ENCODE peak calls at places on chromosomes 11 and 22, in four cellular contexts. One of them, this sample, is unnamed.

GRCh38 chr11:36684840-36685800 is 87.1 kb upstream of the RAG2 start:
- DNase-seq in brain microvascular endothelial cell: no peak
- DNase-seq in upper lobe of left lung: no peak
- DNase-seq in Peyer's patch: no peak
- DNase-seq in this sample: no peak

GRCh38 chr22:26461188-26461810 is 22.3 kb downstream of the HPS4 start:
- DNase-seq in brain microvascular endothelial cell: peak
- DNase-seq in upper lobe of left lung: no peak
- DNase-seq in Peyer's patch: peak
- DNase-seq in this sample: peak

GRCh38 chr11:12239396-12240298 is 129.3 kb downstream of the MICAL2 start:
- DNase-seq in brain microvascular endothelial cell: no peak
- DNase-seq in upper lobe of left lung: no peak
- DNase-seq in Peyer's patch: no peak
- DNase-seq in this sample: no peak

GRCh38 chr11:120925944-120926343 is 98.0 kb upstream of the TBCEL start:
- DNase-seq in brain microvascular endothelial cell: no peak
- DNase-seq in upper lobe of left lung: no peak
- DNase-seq in Peyer's patch: no peak
- DNase-seq in this sample: no peak

GRCh38 chr11:127345819-127346459 is 345.4 kb upstream of the KIRREL3 start:
- DNase-seq in brain microvascular endothelial cell: peak
- DNase-seq in upper lobe of left lung: no peak
- DNase-seq in Peyer's patch: no peak
- DNase-seq in this sample: peak

GRCh38 chr11:19938051-19938856 is 222.0 kb downstream of the DBX1 start:
- DNase-seq in brain microvascular endothelial cell: peak
- DNase-seq in upper lobe of left lung: no peak
- DNase-seq in Peyer's patch: no peak
- DNase-seq in this sample: peak

GRCh38 chr22:42688241-42688913 is 32.3 kb downstream of the A4GALT start:
- DNase-seq in brain microvascular endothelial cell: peak
- DNase-seq in upper lobe of left lung: peak
- DNase-seq in Peyer's patch: peak
- DNase-seq in this sample: peak

GRCh38 chr11:12539570-12539969 is 134.7 kb upstream of the TEAD1 start:
- DNase-seq in brain microvascular endothelial cell: peak
- DNase-seq in upper lobe of left lung: no peak
- DNase-seq in Peyer's patch: no peak
- DNase-seq in this sample: no peak

GRCh38 chr11:67504023-67504949 is 877 bp downstream of the PITPNM1 start:
- DNase-seq in brain microvascular endothelial cell: peak
- DNase-seq in upper lobe of left lung: peak
- DNase-seq in Peyer's patch: no peak
- DNase-seq in this sample: no peak

GRCh38 chr11:117767071-117767470 is 29.9 kb downstream of the DSCAML1 start:
- DNase-seq in brain microvascular endothelial cell: no peak
- DNase-seq in upper lobe of left lung: no peak
- DNase-seq in Peyer's patch: no peak
- DNase-seq in this sample: no peak
- H3K27ac ChIP-seq in brain microvascular endothelial cell: no peak
- H3K27ac ChIP-seq in upper lobe of left lung: no peak
- H3K27ac ChIP-seq in Peyer's patch: no peak
- H3K27ac ChIP-seq in this sample: no peak

DNA sequence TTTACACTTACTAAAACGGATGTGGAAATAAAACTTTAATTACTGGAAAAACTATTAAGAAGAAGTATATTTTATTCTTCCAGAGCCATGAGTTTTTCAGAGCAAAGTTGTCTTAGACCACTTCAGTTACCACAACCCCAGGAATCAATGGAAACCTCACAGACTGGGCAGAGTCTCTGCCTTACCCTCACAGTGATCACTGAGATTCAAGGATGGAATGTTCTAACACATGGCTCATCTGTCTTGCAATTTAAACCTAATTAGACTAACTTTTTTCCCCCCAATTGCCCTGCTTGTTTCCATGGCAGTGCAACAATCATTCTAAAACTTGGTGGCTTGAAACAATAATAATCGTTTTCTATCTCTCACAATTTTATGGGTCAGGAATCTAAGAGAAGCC is 121.0 kb upstream of the SLC5A12 start:
- DNase-seq in brain microvascular endothelial cell: no peak
- DNase-seq in upper lobe of left lung: no peak
- DNase-seq in Peyer's patch: no peak
- DNase-seq in this sample: no peak
- H3K27ac ChIP-seq in brain microvascular endothelial cell: no peak
- H3K27ac ChIP-seq in upper lobe of left lung: peak
- H3K27ac ChIP-seq in Peyer's patch: no peak
- H3K27ac ChIP-seq in this sample: no peak

GRCh38 chr11:75851203-75851602 is 36.2 kb downstream of the UVRAG start:
- DNase-seq in brain microvascular endothelial cell: peak
- DNase-seq in upper lobe of left lung: no peak
- DNase-seq in Peyer's patch: no peak
- DNase-seq in this sample: no peak
- H3K27ac ChIP-seq in brain microvascular endothelial cell: no peak
- H3K27ac ChIP-seq in upper lobe of left lung: peak
- H3K27ac ChIP-seq in Peyer's patch: no peak
- H3K27ac ChIP-seq in this sample: no peak

GRCh38 chr11:111718436-111719325 is 47.5 kb downstream of the PPP2R1B start:
- DNase-seq in brain microvascular endothelial cell: peak
- DNase-seq in upper lobe of left lung: no peak
- DNase-seq in Peyer's patch: no peak
- DNase-seq in this sample: no peak

GRCh38 chr11:111714522-111714921 is 51.7 kb downstream of the PPP2R1B start:
- DNase-seq in brain microvascular endothelial cell: no peak
- DNase-seq in upper lobe of left lung: no peak
- DNase-seq in Peyer's patch: no peak
- DNase-seq in this sample: no peak

GRCh38 chr11:111719379-111719778 is 46.8 kb downstream of the PPP2R1B start:
- DNase-seq in brain microvascular endothelial cell: no peak
- DNase-seq in upper lobe of left lung: no peak
- DNase-seq in Peyer's patch: no peak
- DNase-seq in this sample: no peak

GRCh38 chr11:111720801-111721494 is 45.2 kb downstream of the PPP2R1B start:
- DNase-seq in brain microvascular endothelial cell: no peak
- DNase-seq in upper lobe of left lung: peak
- DNase-seq in Peyer's patch: no peak
- DNase-seq in this sample: no peak

GRCh38 chr11:111715142-111715816 is 50.9 kb downstream of the PPP2R1B start:
- DNase-seq in brain microvascular endothelial cell: no peak
- DNase-seq in upper lobe of left lung: no peak
- DNase-seq in Peyer's patch: no peak
- DNase-seq in this sample: no peak
- H3K27ac ChIP-seq in brain microvascular endothelial cell: no peak
- H3K27ac ChIP-seq in upper lobe of left lung: no peak
- H3K27ac ChIP-seq in Peyer's patch: no peak
- H3K27ac ChIP-seq in this sample: no peak

GRCh38 chr11:44595964-44596381 is 30.5 kb downstream of the CD82 start:
- DNase-seq in brain microvascular endothelial cell: no peak
- DNase-seq in upper lobe of left lung: no peak
- DNase-seq in Peyer's patch: peak
- DNase-seq in this sample: no peak

GRCh38 chr11:44593194-44593593 is 27.7 kb downstream of the CD82 start:
- DNase-seq in brain microvascular endothelial cell: no peak
- DNase-seq in upper lobe of left lung: no peak
- DNase-seq in Peyer's patch: no peak
- DNase-seq in this sample: no peak

GRCh38 chr11:44597358-44598009 is 32.0 kb downstream of the CD82 start:
- DNase-seq in brain microvascular endothelial cell: no peak
- DNase-seq in upper lobe of left lung: no peak
- DNase-seq in Peyer's patch: no peak
- DNase-seq in this sample: no peak

GRCh38 chr11:44596541-44597276 is 31.2 kb downstream of the CD82 start:
- DNase-seq in brain microvascular endothelial cell: no peak
- DNase-seq in upper lobe of left lung: no peak
- DNase-seq in Peyer's patch: peak
- DNase-seq in this sample: peak

GRCh38 chr11:44595006-44595405 is 29.5 kb downstream of the CD82 start:
- DNase-seq in brain microvascular endothelial cell: no peak
- DNase-seq in upper lobe of left lung: no peak
- DNase-seq in Peyer's patch: no peak
- DNase-seq in this sample: no peak
- H3K27ac ChIP-seq in brain microvascular endothelial cell: no peak
- H3K27ac ChIP-seq in upper lobe of left lung: peak
- H3K27ac ChIP-seq in Peyer's patch: peak
- H3K27ac ChIP-seq in this sample: no peak

GRCh38 chr11:72413914-72414628 is 20.3 kb downstream of the CLPB start:
- DNase-seq in brain microvascular endothelial cell: peak
- DNase-seq in upper lobe of left lung: peak
- DNase-seq in Peyer's patch: peak
- DNase-seq in this sample: peak
- H3K27ac ChIP-seq in brain microvascular endothelial cell: no peak
- H3K27ac ChIP-seq in upper lobe of left lung: peak
- H3K27ac ChIP-seq in Peyer's patch: no peak
- H3K27ac ChIP-seq in this sample: peak

DNA sequence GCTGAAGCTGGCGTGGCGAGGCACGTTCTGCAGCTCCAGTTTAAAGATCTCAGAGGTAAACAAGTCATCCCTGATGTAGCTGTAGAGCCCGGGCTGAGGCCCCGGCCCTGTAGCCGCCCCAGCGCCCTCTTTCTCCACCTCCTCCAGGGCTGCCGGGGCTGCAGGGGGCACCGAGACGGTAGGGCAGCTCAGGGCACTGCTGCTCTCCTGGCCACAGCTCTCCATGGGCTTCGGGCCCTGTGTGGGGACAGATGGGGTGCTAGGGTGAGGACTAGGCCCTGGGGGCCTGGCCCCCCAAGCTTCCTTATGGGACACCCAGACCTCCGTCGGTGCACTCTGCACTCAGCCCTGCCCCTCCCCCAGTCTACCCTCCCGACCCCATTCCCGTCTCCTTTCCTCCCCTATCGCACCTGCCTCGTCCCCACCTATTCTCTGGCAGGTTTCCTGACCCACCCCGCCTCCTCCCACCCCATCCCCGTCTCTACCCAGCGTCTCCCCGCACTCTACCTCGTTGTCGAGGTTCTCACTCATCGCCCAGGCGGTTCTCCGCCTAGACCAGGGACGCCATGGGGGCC is 559 bp downstream of the RANBP1 start:
- DNase-seq in brain microvascular endothelial cell: no peak
- DNase-seq in upper lobe of left lung: peak
- DNase-seq in Peyer's patch: no peak
- DNase-seq in this sample: no peak
- H3K27ac ChIP-seq in brain microvascular endothelial cell: peak
- H3K27ac ChIP-seq in upper lobe of left lung: peak
- H3K27ac ChIP-seq in Peyer's patch: peak
- H3K27ac ChIP-seq in this sample: peak

GRCh38 chr22:23038334-23038642 is 32.0 kb upstream of the GNAZ start:
- DNase-seq in brain microvascular endothelial cell: no peak
- DNase-seq in upper lobe of left lung: no peak
- DNase-seq in Peyer's patch: no peak
- DNase-seq in this sample: no peak
- H3K27ac ChIP-seq in brain microvascular endothelial cell: no peak
- H3K27ac ChIP-seq in upper lobe of left lung: no peak
- H3K27ac ChIP-seq in Peyer's patch: no peak
- H3K27ac ChIP-seq in this sample: peak

GRCh38 chr11:65132988-65133700 is 1.2 kb downstream of the SYVN1 start:
- DNase-seq in brain microvascular endothelial cell: no peak
- DNase-seq in upper lobe of left lung: peak
- DNase-seq in Peyer's patch: peak
- DNase-seq in this sample: peak
- H3K27ac ChIP-seq in brain microvascular endothelial cell: peak
- H3K27ac ChIP-seq in upper lobe of left lung: peak
- H3K27ac ChIP-seq in Peyer's patch: peak
- H3K27ac ChIP-seq in this sample: no peak

GRCh38 chr11:61777234-61778090 is 14.9 kb downstream of the TMEM258 start:
- DNase-seq in brain microvascular endothelial cell: no peak
- DNase-seq in upper lobe of left lung: peak
- DNase-seq in Peyer's patch: peak
- DNase-seq in this sample: no peak

GRCh38 chr11:61775106-61775505 is 17.3 kb downstream of the TMEM258 start:
- DNase-seq in brain microvascular endothelial cell: no peak
- DNase-seq in upper lobe of left lung: no peak
- DNase-seq in Peyer's patch: no peak
- DNase-seq in this sample: no peak

GRCh38 chr11:61774441-61774840 is 18.0 kb downstream of the TMEM258 start:
- DNase-seq in brain microvascular endothelial cell: no peak
- DNase-seq in upper lobe of left lung: no peak
- DNase-seq in Peyer's patch: no peak
- DNase-seq in this sample: no peak

GRCh38 chr11:61776561-61777075 is 15.8 kb downstream of the TMEM258 start:
- DNase-seq in brain microvascular endothelial cell: peak
- DNase-seq in upper lobe of left lung: no peak
- DNase-seq in Peyer's patch: peak
- DNase-seq in this sample: peak

GRCh38 chr11:61775606-61776554 is 16.5 kb downstream of the TMEM258 start:
- DNase-seq in brain microvascular endothelial cell: no peak
- DNase-seq in upper lobe of left lung: no peak
- DNase-seq in Peyer's patch: no peak
- DNase-seq in this sample: no peak
- H3K27ac ChIP-seq in brain microvascular endothelial cell: no peak
- H3K27ac ChIP-seq in upper lobe of left lung: no peak
- H3K27ac ChIP-seq in Peyer's patch: no peak
- H3K27ac ChIP-seq in this sample: no peak